ENCODE peak calls at places on chromosomes 2 and 18, in four cellular contexts. One of them, this sample, is unnamed.

GRCh38 chr2:149170156-149170555 is 131.7 kb downstream of the LYPD6B start:
- DNase-seq in H1: no peak
- DNase-seq in K562: no peak
- DNase-seq in HCT116: no peak
- DNase-seq in this sample: no peak

GRCh38 chr2:102703305-102703704 is 58.5 kb upstream of the TMEM182 start:
- DNase-seq in H1: no peak
- DNase-seq in K562: no peak
- DNase-seq in HCT116: no peak
- DNase-seq in this sample: no peak

GRCh38 chr18:63890950-63891304 is 3.4 kb downstream of the SERPINB2 start:
- DNase-seq in H1: no peak
- DNase-seq in K562: no peak
- DNase-seq in HCT116: no peak
- DNase-seq in this sample: peak

GRCh38 chr2:96114903-96115581 is 1.3 kb downstream of the ADRA2B start:
- DNase-seq in H1: no peak
- DNase-seq in K562: no peak
- DNase-seq in HCT116: no peak
- DNase-seq in this sample: no peak

GRCh38 chr2:204027105-204027504 is 90.5 kb downstream of the ICOS start:
- DNase-seq in H1: no peak
- DNase-seq in K562: no peak
- DNase-seq in HCT116: no peak
- DNase-seq in this sample: no peak

GRCh38 chr18:51731070-51731469 is 533.6 kb upstream of the MEX3C start:
- DNase-seq in H1: no peak
- DNase-seq in K562: no peak
- DNase-seq in HCT116: no peak
- DNase-seq in this sample: no peak

GRCh38 chr2:148826791-148827190 is 48.2 kb upstream of the KIF5C start:
- DNase-seq in H1: no peak
- DNase-seq in K562: no peak
- DNase-seq in HCT116: no peak
- DNase-seq in this sample: no peak

GRCh38 chr18:58862851-58863538 is 1.7 kb upstream of the ZNF532 start:
- DNase-seq in H1: peak
- DNase-seq in K562: no peak
- DNase-seq in HCT116: peak
- DNase-seq in this sample: peak

GRCh38 chr2:188319845-188320244 is 28.2 kb downstream of the GULP1 start:
- DNase-seq in H1: no peak
- DNase-seq in K562: no peak
- DNase-seq in HCT116: no peak
- DNase-seq in this sample: no peak

GRCh38 chr2:174630097-174630496 is 32.5 kb upstream of the WIPF1 start:
- DNase-seq in H1: no peak
- DNase-seq in K562: no peak
- DNase-seq in HCT116: no peak
- DNase-seq in this sample: no peak

GRCh38 chr2:240857039-240858008 is 11.3 kb upstream of the AGXT start:
- DNase-seq in H1: no peak
- DNase-seq in K562: no peak
- DNase-seq in HCT116: no peak
- DNase-seq in this sample: no peak

GRCh38 chr2:153770359-153770991 is 101.2 kb upstream of the GALNT13 start:
- DNase-seq in H1: no peak
- DNase-seq in K562: no peak
- DNase-seq in HCT116: peak
- DNase-seq in this sample: peak

GRCh38 chr2:54456526-54457325 is 599 bp downstream of the SPTBN1 start:
- DNase-seq in H1: peak
- DNase-seq in K562: peak
- DNase-seq in HCT116: no peak
- DNase-seq in this sample: peak

GRCh38 chr2:238019962-238020361 is 40.8 kb upstream of the SCLY start:
- DNase-seq in H1: no peak
- DNase-seq in K562: no peak
- DNase-seq in HCT116: no peak
- DNase-seq in this sample: no peak

GRCh38 chr18:23970161-23971153 is 44.1 kb upstream of the TTC39C start:
- DNase-seq in H1: no peak
- DNase-seq in K562: no peak
- DNase-seq in HCT116: no peak
- DNase-seq in this sample: no peak
- TF ChIP-seq SIN3A in H1: no peak
- TF ChIP-seq SIN3A in K562: no peak
- TF ChIP-seq SIN3A in HCT116: no peak
- TF ChIP-seq SIN3A in this sample: no peak

GRCh38 chr2:94877129-94877528 is 5.9 kb downstream of the TEKT4 start:
- DNase-seq in H1: no peak
- DNase-seq in K562: no peak
- DNase-seq in HCT116: no peak
- DNase-seq in this sample: no peak

GRCh38 chr2:94879982-94880377 is 8.8 kb downstream of the TEKT4 start:
- DNase-seq in H1: no peak
- DNase-seq in K562: no peak
- DNase-seq in HCT116: no peak
- DNase-seq in this sample: no peak

GRCh38 chr2:94881070-94881469 is 9.8 kb downstream of the TEKT4 start:
- DNase-seq in H1: no peak
- DNase-seq in K562: no peak
- DNase-seq in HCT116: no peak
- DNase-seq in this sample: no peak

GRCh38 chr2:94879314-94879981 is 8.2 kb downstream of the TEKT4 start:
- DNase-seq in H1: no peak
- DNase-seq in K562: no peak
- DNase-seq in HCT116: no peak
- DNase-seq in this sample: no peak

GRCh38 chr2:94880507-94880906 is 9.3 kb downstream of the TEKT4 start:
- DNase-seq in H1: no peak
- DNase-seq in K562: no peak
- DNase-seq in HCT116: no peak
- DNase-seq in this sample: no peak
- TF ChIP-seq SIN3A in H1: no peak
- TF ChIP-seq SIN3A in K562: no peak
- TF ChIP-seq SIN3A in HCT116: no peak
- TF ChIP-seq SIN3A in this sample: no peak

DNA sequence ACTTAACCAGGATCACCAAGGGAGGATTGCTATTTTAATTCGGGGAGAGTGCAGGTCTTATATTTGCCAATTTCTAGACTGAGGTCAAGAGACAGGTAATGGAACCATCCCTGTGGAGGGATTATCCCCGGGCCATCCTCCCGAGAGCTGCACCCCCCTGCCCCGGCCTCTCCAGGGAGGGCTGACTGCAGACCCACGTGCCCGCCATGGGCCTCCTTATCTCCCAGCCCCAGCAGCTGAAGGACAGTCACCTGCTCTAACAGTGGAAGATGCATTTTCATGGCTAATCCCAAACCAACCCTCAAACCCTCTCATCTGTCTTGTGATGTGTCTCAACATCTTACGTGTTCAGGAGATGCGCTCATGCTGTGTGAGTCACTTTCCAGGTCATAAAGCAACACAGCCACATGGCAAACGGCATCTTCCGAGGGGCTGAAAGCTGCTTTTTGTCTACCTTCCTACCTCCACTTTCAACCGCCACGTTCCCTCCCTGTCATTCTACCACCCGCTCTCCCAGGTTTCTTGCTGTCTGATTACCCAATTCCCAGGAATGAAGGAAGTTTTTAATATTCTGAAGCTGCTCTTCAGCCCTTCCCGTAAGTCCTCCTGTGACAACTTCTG is 54.6 kb downstream of the MBP start:
- DNase-seq in H1: no peak
- DNase-seq in K562: no peak
- DNase-seq in HCT116: no peak
- DNase-seq in this sample: no peak
- TF ChIP-seq SIN3A in H1: no peak
- TF ChIP-seq SIN3A in K562: no peak
- TF ChIP-seq SIN3A in HCT116: no peak
- TF ChIP-seq SIN3A in this sample: no peak

DNA sequence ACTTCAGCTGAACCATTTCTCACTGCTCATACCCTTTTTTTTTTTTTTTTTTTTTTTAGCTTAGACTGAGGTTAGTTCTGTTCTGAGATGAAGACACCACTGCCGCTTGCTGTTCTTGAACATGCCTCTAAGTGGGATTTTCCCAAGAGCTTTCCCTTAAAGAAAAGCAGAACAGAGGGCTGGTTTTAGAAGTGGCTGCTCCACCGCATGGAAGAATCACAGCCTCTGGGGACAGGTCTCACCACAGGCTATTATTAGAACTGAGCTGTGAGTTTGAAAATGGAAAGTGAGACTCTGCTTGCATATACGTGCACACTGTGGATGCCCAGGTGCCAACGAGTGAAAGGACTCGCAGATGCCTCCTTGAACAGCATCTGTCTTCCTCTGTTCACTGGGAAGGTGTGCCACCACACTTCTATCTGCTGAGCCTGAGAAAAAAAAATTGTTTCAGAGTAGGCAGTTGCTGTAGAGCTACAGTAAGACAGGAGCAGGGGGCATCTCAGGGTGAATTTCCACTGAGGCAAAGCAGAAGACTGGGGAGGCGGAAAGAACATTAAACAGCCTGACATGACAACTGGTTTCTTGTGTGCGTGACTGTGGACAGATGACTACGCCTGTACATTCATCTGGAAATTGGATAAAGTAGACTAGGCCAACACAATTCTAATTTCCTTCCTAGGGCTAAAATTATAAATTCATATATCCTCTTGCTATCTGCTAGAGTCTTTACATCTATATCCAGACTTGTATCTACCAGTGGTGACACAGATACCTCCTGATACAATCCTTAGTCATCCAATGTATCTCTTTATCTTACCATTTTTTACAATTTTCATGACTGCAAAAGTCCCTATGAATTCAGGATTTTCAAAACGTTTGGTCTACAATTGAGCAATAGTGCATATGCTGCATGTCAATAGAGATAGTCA is 1045.7 kb upstream of the CELF4 start:
- DNase-seq in H1: no peak
- DNase-seq in K562: no peak
- DNase-seq in HCT116: no peak
- DNase-seq in this sample: no peak
- TF ChIP-seq SIN3A in H1: no peak
- TF ChIP-seq SIN3A in K562: no peak
- TF ChIP-seq SIN3A in HCT116: no peak
- TF ChIP-seq SIN3A in this sample: no peak

GRCh38 chr18:47180765-47181164 is 4.6 kb upstream of the IER3IP1 start:
- DNase-seq in H1: no peak
- DNase-seq in K562: no peak
- DNase-seq in HCT116: no peak
- DNase-seq in this sample: no peak

GRCh38 chr18:47187721-47188120 is 11.6 kb upstream of the IER3IP1 start:
- DNase-seq in H1: no peak
- DNase-seq in K562: no peak
- DNase-seq in HCT116: no peak
- DNase-seq in this sample: no peak

DNA sequence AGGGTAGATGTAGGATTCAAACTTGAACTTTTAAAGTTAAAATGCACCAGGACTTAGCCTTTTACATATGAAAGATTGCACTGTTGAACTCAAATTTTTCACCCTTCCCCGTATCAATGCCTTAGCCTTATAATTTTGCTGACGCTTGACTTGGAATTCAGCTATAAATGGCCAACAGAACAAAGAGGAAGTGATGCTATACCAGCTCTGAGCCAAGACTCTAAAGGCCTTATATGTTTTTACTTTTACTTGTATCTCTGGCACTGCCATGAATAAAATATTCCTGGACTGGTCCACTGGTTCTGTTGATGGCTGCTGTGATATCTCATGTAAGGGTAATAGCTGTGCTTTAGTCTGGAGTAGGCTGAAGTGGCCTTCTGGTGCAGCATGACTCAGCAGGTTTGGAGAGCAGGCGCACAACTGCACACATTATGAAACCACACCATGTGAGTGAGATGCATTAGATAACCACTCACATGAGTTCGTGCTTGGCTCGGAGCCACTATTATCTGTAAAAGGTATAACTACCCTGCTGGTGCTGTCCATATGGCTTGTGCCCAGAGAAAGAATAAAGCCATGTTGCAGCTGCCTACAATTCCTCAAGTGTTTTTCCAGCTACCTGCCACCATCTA is 8.4 kb upstream of the IER3IP1 start:
- DNase-seq in H1: no peak
- DNase-seq in K562: peak
- DNase-seq in HCT116: peak
- DNase-seq in this sample: no peak
- TF ChIP-seq SIN3A in H1: no peak
- TF ChIP-seq SIN3A in K562: no peak
- TF ChIP-seq SIN3A in HCT116: no peak
- TF ChIP-seq SIN3A in this sample: no peak

GRCh38 chr2:177984739-177985138 is 87.8 kb downstream of the PDE11A start:
- DNase-seq in H1: no peak
- DNase-seq in K562: no peak
- DNase-seq in HCT116: no peak
- DNase-seq in this sample: peak

GRCh38 chr2:177989029-177989885 is 83.3 kb downstream of the PDE11A start:
- DNase-seq in H1: no peak
- DNase-seq in K562: no peak
- DNase-seq in HCT116: no peak
- DNase-seq in this sample: no peak

DNA sequence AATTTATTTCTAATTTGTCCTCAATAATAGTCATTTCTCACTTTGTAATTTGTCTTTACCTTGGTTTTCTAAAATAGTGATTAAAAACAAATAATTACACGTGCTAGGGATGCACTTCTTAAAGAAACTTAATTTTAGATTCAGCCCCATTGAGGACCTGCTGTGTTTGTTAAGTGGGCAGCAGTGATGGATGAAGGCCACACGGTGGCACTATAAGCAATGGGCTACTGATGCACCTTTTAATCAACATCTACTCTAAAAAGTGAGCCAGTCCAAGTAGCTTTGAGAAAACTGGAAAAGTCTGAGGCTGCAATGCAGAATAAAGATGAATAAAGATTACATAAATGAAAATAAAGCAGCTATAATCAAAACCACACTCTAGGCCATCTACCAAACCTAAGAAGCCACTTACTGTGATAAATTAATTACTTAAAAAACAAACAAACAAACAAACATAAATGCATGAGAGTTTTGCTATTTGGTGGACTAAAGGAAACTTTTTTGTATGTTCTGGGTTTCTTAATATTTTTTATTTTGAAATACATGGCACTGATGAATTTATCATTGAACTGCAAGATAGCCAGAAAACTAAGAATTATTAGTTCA is 89.3 kb downstream of the PDE11A start:
- DNase-seq in H1: no peak
- DNase-seq in K562: peak
- DNase-seq in HCT116: peak
- DNase-seq in this sample: peak
- TF ChIP-seq SIN3A in H1: no peak
- TF ChIP-seq SIN3A in K562: no peak
- TF ChIP-seq SIN3A in HCT116: no peak
- TF ChIP-seq SIN3A in this sample: no peak

DNA sequence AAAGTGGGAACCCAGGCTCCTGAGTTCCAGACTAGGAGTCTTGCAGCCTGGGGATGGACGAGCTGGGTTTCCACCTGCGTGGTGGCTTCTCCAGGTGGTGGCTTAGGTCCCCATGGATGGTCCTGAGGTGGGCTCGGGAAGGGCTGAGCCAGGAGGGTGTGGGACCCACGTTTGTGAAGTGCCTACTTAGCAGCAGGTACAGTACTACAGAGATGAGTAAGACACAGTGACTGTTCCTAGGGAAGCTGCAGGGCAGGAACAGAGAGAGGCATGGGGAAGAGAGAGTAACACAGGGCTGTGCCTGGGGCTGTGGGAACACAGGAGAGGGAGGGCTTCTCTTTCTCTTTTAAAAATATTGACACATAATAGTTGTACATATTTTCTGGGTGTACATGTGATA is 14.7 kb downstream of the TOGARAM2 start:
- DNase-seq in H1: no peak
- DNase-seq in K562: no peak
- DNase-seq in HCT116: no peak
- DNase-seq in this sample: no peak
- TF ChIP-seq SIN3A in H1: no peak
- TF ChIP-seq SIN3A in K562: no peak
- TF ChIP-seq SIN3A in HCT116: no peak
- TF ChIP-seq SIN3A in this sample: no peak